ENCODE peak calls at places on chromosome X, in five cellular contexts. P, O, T, U and S are unnamed samples.

GRCh38 chrX:115259238-115259875 is 25.5 kb upstream of the LRCH2 start:
- DNase-seq in P (no peak), O (no peak), T (no peak), U (peak), S (peak)

GRCh38 chrX:97117572-97117971 is 233.9 kb downstream of the RPA4 start:
- DNase-seq in P (no peak), O (no peak), T (no peak), U (no peak), S (no peak)

GRCh38 chrX:16552546-16552945 is 97.4 kb upstream of the S100G start:
- DNase-seq in P (no peak), O (no peak), T (no peak), U (peak), S (peak)

GRCh38 chrX:96004386-96004785 is 680.3 kb upstream of the DIAPH2 start:
- DNase-seq in P (no peak), O (no peak), T (no peak), U (peak), S (peak)

GRCh38 chrX:115719171-115719570 is 158.2 kb downstream of the PLS3 start:
- DNase-seq in P (no peak), O (no peak), T (no peak), U (no peak), S (no peak)

GRCh38 chrX:46204721-46205422 is 340.3 kb downstream of the ZNF674 start:
- DNase-seq in P (peak), O (no peak), T (no peak), U (no peak), S (no peak)

GRCh38 chrX:123986377-123986776 is 24.9 kb downstream of the STAG2 start:
- DNase-seq in P (no peak), O (no peak), T (no peak), U (no peak), S (no peak)

GRCh38 chrX:1466971-1467561 is 14.4 kb upstream of the ASMTL start:
- DNase-seq in P (peak), O (peak), T (peak), U (no peak), S (no peak)

GRCh38 chrX:54715621-54716020 is 82.4 kb downstream of the ITIH6 start:
- DNase-seq in P (no peak), O (no peak), T (no peak), U (no peak), S (no peak)

GRCh38 chrX:39582091-39582490 is 515.7 kb downstream of the BCOR start:
- DNase-seq in P (no peak), O (no peak), T (no peak), U (peak), S (no peak)

GRCh38 chrX:39199429-39199828 is 398.2 kb downstream of the MID1IP1 start:
- DNase-seq in P (no peak), O (no peak), T (no peak), U (no peak), S (no peak)

GRCh38 chrX:53684415-53685192 is 1.9 kb downstream of the HUWE1 start:
- DNase-seq in P (no peak), O (no peak), T (no peak), U (no peak), S (no peak)

GRCh38 chrX:131405497-131405896 is 116.4 kb upstream of the IGSF1 start:
- DNase-seq in P (no peak), O (no peak), T (no peak), U (no peak), S (no peak)

GRCh38 chrX:10847333-10847732 is 226.9 kb upstream of the MID1 start:
- DNase-seq in P (no peak), O (no peak), T (no peak), U (no peak), S (peak)

GRCh38 chrX:121165930-121166359 is 118.5 kb downstream of the GLUD2 start:
- DNase-seq in P (no peak), O (no peak), T (no peak), U (no peak), S (no peak)

GRCh38 chrX:18887177-18887820 is 96.6 kb downstream of the PHKA2 start:
- DNase-seq in P (no peak), O (peak), T (peak), U (peak), S (no peak)

GRCh38 chrX:47662144-47662657 is 3.2 kb upstream of the UXT start:
- DNase-seq in P (no peak), O (no peak), T (no peak), U (peak), S (peak)

GRCh38 chrX:69290327-69290726 is 125.1 kb upstream of the PJA1 start:
- DNase-seq in P (no peak), O (no peak), T (no peak), U (no peak), S (no peak)

GRCh38 chrX:46180258-46180687 is 364.9 kb downstream of the ZNF674 start:
- DNase-seq in P (peak), O (no peak), T (no peak), U (peak), S (peak)

GRCh38 chrX:20067709-20068315 is 48.9 kb downstream of the MAP7D2 start:
- DNase-seq in P (no peak), O (peak), T (peak), U (peak), S (peak)

GRCh38 chrX:2817036-2817435 is 11.7 kb upstream of the GYG2 start:
- DNase-seq in P (no peak), O (no peak), T (no peak), U (no peak), S (no peak)

DNA sequence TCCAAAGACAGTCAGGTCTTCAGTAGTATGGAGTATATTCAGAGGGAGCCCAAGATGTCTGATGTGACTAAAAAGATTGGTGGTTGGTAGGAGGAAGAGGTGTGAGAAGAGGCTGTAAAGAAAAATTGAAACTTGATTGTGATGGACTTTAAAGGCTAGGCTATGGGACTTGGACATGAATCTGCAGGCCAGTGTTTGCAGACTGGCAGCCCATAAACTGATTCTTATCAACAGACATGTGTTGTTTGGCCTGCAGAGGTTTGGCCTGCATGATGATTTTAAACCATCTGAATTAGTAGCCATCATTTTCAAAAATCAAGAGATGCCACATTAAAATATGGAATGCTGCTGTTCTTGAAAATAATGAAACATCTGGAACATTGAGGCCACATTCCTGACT is 5.4 kb upstream of the AR start:
- DNase-seq in P (no peak), O (no peak), T (no peak), U (no peak), S (no peak)
- H3K4me3 ChIP-seq in P (no peak), O (no peak), T (no peak), U (no peak), S (no peak)

GRCh38 chrX:41452972-41453371 is 5.8 kb downstream of the NYX start:
- DNase-seq in P (no peak), O (no peak), T (no peak), U (peak), S (peak)
- TF ChIP-seq CTCF in P (no peak), O (no peak), T (no peak), U (no peak), S (no peak)

DNA sequence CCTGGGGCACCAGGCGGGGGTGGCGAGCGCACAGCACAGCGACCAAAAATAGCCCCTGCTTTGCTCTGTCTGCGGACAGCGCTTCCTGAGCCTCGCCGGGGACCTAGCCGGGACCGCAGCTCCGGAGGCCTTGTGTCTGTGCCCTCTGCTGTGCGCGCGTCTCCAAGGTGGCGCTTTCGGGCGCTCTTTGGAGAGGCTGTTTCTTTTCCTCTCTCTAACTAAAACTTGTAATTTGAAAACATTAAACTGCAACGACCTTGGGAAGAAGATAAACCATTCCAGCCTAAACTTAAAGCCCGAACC is 3.4 kb downstream of the ARX start:
- DNase-seq in P (peak), O (no peak), T (no peak), U (no peak), S (no peak)
- H3K4me3 ChIP-seq in P (no peak), O (no peak), T (no peak), U (no peak), S (no peak)

GRCh38 chrX:458631-459061 is 71.9 kb upstream of the PPP2R3B start:
- DNase-seq in P (no peak), O (no peak), T (no peak), U (no peak), S (no peak)

GRCh38 chrX:455199-455598 is 68.5 kb upstream of the PPP2R3B start:
- DNase-seq in P (peak), O (no peak), T (no peak), U (no peak), S (no peak)

GRCh38 chrX:456146-456545 is 69.4 kb upstream of the PPP2R3B start:
- DNase-seq in P (no peak), O (no peak), T (no peak), U (no peak), S (no peak)

GRCh38 chrX:456925-457768 is 70.4 kb upstream of the PPP2R3B start:
- DNase-seq in P (no peak), O (no peak), T (no peak), U (no peak), S (no peak)

DNA sequence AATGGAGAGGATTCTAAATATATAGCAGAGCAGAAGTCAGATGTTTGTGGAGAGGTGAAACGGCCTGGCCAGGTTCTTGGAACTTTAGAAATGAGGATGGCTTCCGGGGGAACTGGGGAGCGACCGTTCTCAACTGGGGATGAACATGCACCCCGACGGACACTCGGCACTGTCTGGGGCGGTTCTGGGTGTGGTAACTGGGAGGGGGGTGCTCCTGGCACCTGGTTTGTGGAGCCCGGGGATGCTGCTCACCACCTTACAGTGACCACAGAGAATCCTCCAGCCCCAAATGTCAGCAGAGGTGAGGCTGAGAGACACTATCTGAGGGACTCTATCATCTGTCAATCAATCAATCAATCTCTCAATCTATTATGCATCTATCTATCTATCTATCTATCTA is 69.0 kb upstream of the PPP2R3B start:
- DNase-seq in P (no peak), O (no peak), T (no peak), U (no peak), S (no peak)
- TF ChIP-seq CTCF in P (no peak), O (no peak), T (no peak), U (no peak), S (no peak)

GRCh38 chrX:44972132-44972531 is 99.1 kb downstream of the KDM6A start:
- DNase-seq in P (no peak), O (no peak), T (no peak), U (no peak), S (no peak)
- H3K4me3 ChIP-seq in P (no peak), O (no peak), T (no peak), U (no peak), S (no peak)

DNA sequence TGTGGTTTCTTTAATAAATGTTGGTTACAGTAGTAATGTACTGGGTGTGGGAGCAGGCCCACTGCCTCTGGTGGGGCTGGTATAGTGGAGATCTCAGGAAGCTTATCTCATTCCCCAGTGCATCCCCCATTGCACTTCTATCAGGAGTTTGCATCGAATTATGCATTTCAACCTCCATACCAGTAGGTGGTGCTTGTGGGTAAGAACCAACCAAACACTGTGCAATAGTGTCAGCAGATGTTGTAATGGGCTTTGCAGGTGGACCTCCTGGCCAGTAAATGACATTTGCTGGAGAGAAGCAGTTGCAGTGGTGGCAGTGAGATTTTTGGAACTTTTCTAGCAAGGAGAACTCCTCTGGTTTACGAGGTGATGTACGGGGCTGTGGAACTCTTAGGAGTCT is 150.6 kb downstream of the POU3F4 start:
- DNase-seq in P (peak), O (no peak), T (no peak), U (no peak), S (no peak)
- TF ChIP-seq CTCF in P (peak), O (no peak), T (no peak), U (no peak), S (no peak)